ENCODE peak calls at places on chromosomes 16 and 17, in ten cellular contexts. Y is sigmoid colon, S is AG10803, Z is HFF-Myc, F is psoas muscle, G is AG04449, T is retinal pigment epithelial cell, J is AG04450, M is cardiac fibroblast, X is H9. Q is an unnamed sample.

GRCh38 chr17:68511671-68512246 is 471 bp upstream of the PRKAR1A start:
- DNase-seq in X (peak), F (peak), S (peak), G (no peak), T (peak), Z (peak), M (peak), J (peak), Y (peak), Q (peak)

GRCh38 chr16:54194008-54194731 is 92.4 kb downstream of the IRX3 start:
- DNase-seq in Y (peak), F (peak), M (peak), J (no peak), X (peak), Z (peak), T (no peak), G (no peak), S (peak), Q (no peak)

GRCh38 chr17:46782250-46782953 is 36.1 kb downstream of the WNT3 start:
- DNase-seq in X (peak), J (no peak), Y (no peak), T (no peak), Z (no peak), M (peak), G (no peak), S (no peak), F (no peak), Q (peak)

GRCh38 chr16:12146966-12147365 is 170.4 kb downstream of the SNX29 start:
- DNase-seq in M (no peak), T (no peak), G (no peak), S (peak), Y (no peak), J (no peak), F (no peak), X (no peak), Z (no peak), Q (no peak)

GRCh38 chr17:71458322-71458721 is 662.5 kb upstream of the SOX9 start:
- DNase-seq in Z (no peak), X (no peak), S (no peak), T (no peak), J (no peak), F (no peak), G (no peak), M (no peak), Y (no peak), Q (no peak)

GRCh38 chr17:81712468-81713003 is 452 bp downstream of the SLC25A10 start:
- DNase-seq in M (peak), T (no peak), S (peak), X (no peak), J (no peak), G (no peak), Y (peak), F (no peak), Z (no peak), Q (peak)

GRCh38 chr16:21100447-21100846 is 50.2 kb downstream of the DNAH3 start:
- DNase-seq in Y (no peak), S (peak), J (peak), G (no peak), T (no peak), X (no peak), M (peak), F (no peak), Z (peak), Q (peak)

GRCh38 chr17:74770498-74771318 is 5.4 kb downstream of the NAT9 start:
- DNase-seq in G (no peak), T (no peak), Z (no peak), S (no peak), X (peak), Y (no peak), J (no peak), M (peak), F (peak), Q (peak)

GRCh38 chr16:63129411-63130125 is 1093.3 kb upstream of the CDH8 start:
- DNase-seq in X (peak), S (no peak), Z (no peak), Y (no peak), T (no peak), J (no peak), M (no peak), F (no peak), G (no peak), Q (no peak)

GRCh38 chr16:11393861-11394592 is 48.8 kb downstream of the RMI2 start:
- DNase-seq in Y (peak), F (no peak), Z (no peak), T (no peak), J (no peak), S (no peak), G (no peak), X (no peak), M (no peak), Q (no peak)

GRCh38 chr16:57297856-57298255 is 13.4 kb upstream of the PLLP start:
- DNase-seq in M (no peak), Z (no peak), S (no peak), X (peak), G (no peak), T (no peak), F (no peak), J (no peak), Y (peak), Q (no peak)

GRCh38 chr17:33750943-33751701 is 458.0 kb upstream of the ASIC2 start:
- DNase-seq in F (peak), T (peak), X (peak), S (peak), G (peak), M (peak), J (peak), Y (peak), Z (peak), Q (peak)

GRCh38 chr17:79086609-79087427 is 12.2 kb downstream of the ENGASE start:
- DNase-seq in X (no peak), S (no peak), J (no peak), F (no peak), Y (no peak), G (no peak), Z (no peak), M (no peak), T (no peak), Q (no peak)

GRCh38 chr17:36900130-36900590 is 37.1 kb upstream of the LHX1 start:
- DNase-seq in X (no peak), Y (no peak), F (no peak), T (no peak), Z (no peak), G (no peak), J (no peak), S (no peak), M (no peak), Q (no peak)

GRCh38 chr16:67901734-67902133 is 8.7 kb downstream of the PSKH1 start:
- DNase-seq in T (no peak), G (no peak), F (no peak), S (no peak), Y (no peak), Z (no peak), X (no peak), M (no peak), J (no peak), Q (no peak)

GRCh38 chr17:50184611-50185398 is 16.6 kb downstream of the COL1A1 start:
- DNase-seq in Z (no peak), J (no peak), F (peak), M (peak), Y (peak), G (no peak), X (no peak), S (peak), T (no peak), Q (peak)

GRCh38 chr17:50182783-50183438 is 17.1 kb downstream of the SGCA start:
- DNase-seq in M (peak), X (no peak), S (peak), T (no peak), Z (no peak), F (peak), Y (no peak), G (no peak), J (no peak), Q (no peak)

GRCh38 chr17:50183439-50184001 is 17.7 kb downstream of the SGCA start:
- DNase-seq in G (no peak), M (peak), S (peak), T (no peak), J (no peak), Y (no peak), X (no peak), Z (no peak), F (peak), Q (no peak)

GRCh38 chr17:50185724-50186545 is 15.5 kb downstream of the COL1A1 start:
- DNase-seq in Y (no peak), J (no peak), F (no peak), G (no peak), M (peak), T (no peak), X (no peak), S (peak), Z (no peak), Q (no peak)

DNA sequence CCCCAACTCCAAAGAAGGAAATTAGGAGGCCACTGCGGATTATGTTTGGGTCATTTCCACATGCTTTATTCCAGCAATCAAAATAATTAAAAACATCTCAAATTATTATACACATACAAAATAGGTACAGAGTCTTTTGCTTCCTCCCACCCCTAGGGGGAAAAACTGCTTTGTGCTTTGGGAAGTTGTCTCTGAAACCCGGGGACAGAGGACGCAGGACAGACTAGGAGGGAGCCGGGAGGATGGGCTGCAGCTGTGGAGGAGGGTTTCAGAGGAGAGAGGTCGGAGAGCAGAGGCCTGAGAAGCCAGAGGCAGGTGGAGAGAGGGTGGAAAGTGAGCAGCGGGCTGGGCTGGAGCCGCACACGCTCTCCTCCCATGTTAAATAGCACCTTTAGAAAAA is 17.4 kb downstream of the COL1A1 start:
- DNase-seq in S (peak), Y (no peak), Z (no peak), G (no peak), T (no peak), X (no peak), F (no peak), M (peak), J (no peak), Q (no peak)
- TF ChIP-seq CTCF in S (peak), Y (peak), Z (peak), G (peak), T (peak), X (peak), F (no peak), M (peak), J (peak), Q (peak)

GRCh38 chr16:2204727-2205103 is 539 bp upstream of the MLST8 start:
- DNase-seq in X (no peak), J (no peak), Z (no peak), S (no peak), T (no peak), G (no peak), Y (no peak), M (no peak), F (no peak), Q (no peak)

GRCh38 chr16:2206780-2207433 is 1.7 kb downstream of the MLST8 start:
- DNase-seq in Z (no peak), T (no peak), F (no peak), X (no peak), G (no peak), J (no peak), Y (no peak), M (no peak), S (no peak), Q (no peak)

GRCh38 chr16:2205967-2206313 is 686 bp downstream of the MLST8 start:
- DNase-seq in X (no peak), M (no peak), T (no peak), J (no peak), F (no peak), Z (no peak), Y (no peak), G (no peak), S (no peak), Q (no peak)

GRCh38 chr16:2206420-2206779 is 1.1 kb downstream of the MLST8 start:
- DNase-seq in F (no peak), T (no peak), G (no peak), Y (no peak), M (no peak), X (no peak), Z (no peak), J (no peak), S (no peak), Q (no peak)

GRCh38 chr16:2205104-2205966 is at the start of gene MLST8:
- DNase-seq in J (peak), M (peak), S (peak), Z (peak), Y (peak), X (peak), F (peak), T (peak), G (no peak), Q (peak)
- TF ChIP-seq CTCF in J (no peak), M (no peak), S (no peak), Z (no peak), Y (no peak), X (peak), F (peak), T (no peak), G (no peak), Q (peak)

GRCh38 chr17:42613699-42614295 is 4.3 kb downstream of the TUBG1 start:
- DNase-seq in J (no peak), Y (no peak), S (no peak), F (no peak), G (no peak), X (no peak), T (no peak), Z (no peak), M (no peak), Q (no peak)

GRCh38 chr17:42623732-42624596 is 14.5 kb downstream of the TUBG1 start:
- DNase-seq in F (peak), X (no peak), J (no peak), S (no peak), Z (no peak), Y (no peak), G (no peak), M (peak), T (no peak), Q (no peak)

GRCh38 chr17:42617956-42618431 is 8.5 kb downstream of the TUBG1 start:
- DNase-seq in Z (no peak), S (no peak), J (no peak), T (no peak), M (no peak), G (no peak), Y (no peak), F (no peak), X (no peak), Q (no peak)

DNA sequence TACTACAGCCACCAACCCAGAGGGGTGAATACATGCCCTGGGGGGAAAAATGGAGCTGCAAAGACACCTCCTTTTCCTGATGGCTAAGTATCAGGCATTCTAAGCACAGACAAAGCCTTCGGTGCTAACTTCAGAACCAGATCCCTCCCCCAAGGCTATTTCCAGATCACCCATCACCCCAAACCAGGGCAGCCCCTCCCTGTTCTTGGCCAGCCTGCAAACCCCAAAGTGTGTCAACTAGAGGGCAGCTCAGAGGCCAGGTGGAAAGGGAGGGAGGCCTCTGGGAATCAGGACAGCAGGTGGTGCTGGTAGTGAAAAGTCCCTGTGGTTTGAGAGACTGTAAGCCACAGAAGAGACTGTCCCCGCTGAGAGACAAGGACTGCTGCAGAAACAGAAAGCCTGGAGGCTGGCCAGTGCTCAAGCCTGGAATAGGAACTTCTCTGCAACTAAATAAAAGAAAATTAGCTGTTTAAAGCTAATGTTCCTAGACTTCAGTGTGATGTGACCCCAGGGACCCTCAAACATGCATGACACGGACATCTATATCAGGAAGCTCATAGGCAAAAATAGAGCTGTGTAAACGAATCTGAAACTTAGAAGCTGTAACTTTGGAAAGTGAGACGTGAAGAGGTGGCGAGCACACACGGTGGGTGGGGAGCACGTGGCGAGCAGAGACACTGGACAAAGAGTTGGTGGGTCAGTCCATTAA is 9.1 kb downstream of the TUBG1 start:
- DNase-seq in J (no peak), S (no peak), X (peak), M (no peak), F (peak), Y (no peak), G (no peak), T (no peak), Z (no peak), Q (peak)
- TF ChIP-seq CTCF in J (no peak), S (no peak), X (peak), M (no peak), F (peak), Y (peak), G (no peak), T (peak), Z (no peak), Q (peak)

DNA sequence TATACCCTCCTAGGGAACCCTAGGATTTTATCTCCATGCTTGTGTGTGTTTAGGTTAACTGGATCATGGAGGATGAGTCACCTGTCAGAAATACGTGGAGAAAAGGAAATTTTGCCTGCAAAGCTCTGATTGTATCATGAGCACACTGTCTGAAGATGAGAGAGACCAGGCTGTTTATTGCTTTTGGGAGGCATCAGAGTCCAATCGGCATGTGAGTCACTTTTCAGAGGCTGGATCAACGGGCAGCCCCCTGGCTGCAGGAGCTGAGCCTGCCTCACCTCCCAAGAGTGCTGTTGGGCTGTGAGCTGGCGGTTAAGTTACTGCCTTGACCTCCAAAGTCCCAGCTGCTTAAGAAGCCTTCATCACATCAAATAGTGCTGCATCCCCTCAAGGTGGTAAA is 41.5 kb upstream of the MED9 start:
- DNase-seq in Z (peak), J (peak), G (peak), T (no peak), M (peak), S (peak), Y (no peak), F (no peak), X (no peak), Q (peak)
- TF ChIP-seq CTCF in Z (peak), J (peak), G (peak), T (no peak), M (peak), S (peak), Y (no peak), F (no peak), X (no peak), Q (peak)

GRCh38 chr16:2244301-2244700 is 7.1 kb downstream of the ECI1 start:
- DNase-seq in Y (no peak), S (no peak), J (no peak), F (no peak), G (no peak), T (no peak), X (peak), M (no peak), Z (no peak), Q (no peak)
- TF ChIP-seq CTCF in Y (no peak), S (no peak), J (no peak), F (no peak), G (no peak), T (peak), X (peak), M (no peak), Z (no peak), Q (no peak)

DNA sequence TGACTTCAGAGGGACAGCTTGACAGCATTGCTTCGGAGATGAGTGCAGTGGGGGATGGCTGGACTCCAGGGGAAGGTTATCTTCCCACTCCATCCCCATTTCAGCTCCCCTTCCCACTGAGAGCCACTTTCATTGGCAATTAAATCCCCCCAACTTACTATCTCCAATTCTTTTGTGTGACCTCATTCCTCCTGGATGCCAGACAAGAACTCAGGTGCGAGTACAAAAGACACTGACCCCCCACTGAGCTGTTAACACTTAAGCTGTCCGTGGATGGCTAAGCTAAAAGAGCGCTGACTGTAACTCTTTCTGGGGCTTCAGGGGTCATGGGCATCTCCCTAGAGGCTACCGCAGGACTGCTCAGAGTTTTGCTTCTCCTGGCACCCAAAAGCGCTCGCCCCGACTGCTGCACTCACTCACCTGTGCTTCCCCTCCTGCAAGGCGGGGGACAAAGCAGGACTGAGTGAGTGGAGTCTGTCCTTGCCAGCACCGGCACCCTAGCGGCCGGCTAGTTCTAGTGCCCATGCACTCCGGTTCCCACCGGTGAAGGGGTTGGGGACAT is 44.8 kb upstream of the FBXO47 start:
- DNase-seq in S (no peak), J (no peak), F (no peak), X (peak), G (no peak), M (no peak), Z (no peak), Y (no peak), T (no peak), Q (no peak)
- TF ChIP-seq CTCF in S (peak), J (no peak), F (no peak), X (peak), G (no peak), M (no peak), Z (no peak), Y (no peak), T (no peak), Q (no peak)